ENCODE peak calls at places on chromosomes 6 and 20, in five cellular contexts. One of them, this sample, is unnamed.

GRCh38 chr20:40757087-40757486 is 68.1 kb upstream of the MAFB start:
- DNase-seq in DMS 273 treated with DMSO at 0.1 percent for 48 hours: no peak
- DNase-seq in lower leg skin: no peak
- DNase-seq in activated gamma-delta T cell treated with Interleukin-2 at 50 U/mL for 16 hours: peak; percentile 5
- DNase-seq in GM12892: no peak
- DNase-seq in this sample: no peak

GRCh38 chr20:13817342-13817741 is 32.5 kb downstream of the NDUFAF5 start:
- DNase-seq in DMS 273 treated with DMSO at 0.1 percent for 48 hours: no peak
- DNase-seq in lower leg skin: no peak
- DNase-seq in activated gamma-delta T cell treated with Interleukin-2 at 50 U/mL for 16 hours: no peak
- DNase-seq in GM12892: no peak
- DNase-seq in this sample: no peak

GRCh38 chr6:109348246-109348645 is 34.0 kb downstream of the CD164 start:
- DNase-seq in DMS 273 treated with DMSO at 0.1 percent for 48 hours: no peak
- DNase-seq in lower leg skin: no peak
- DNase-seq in activated gamma-delta T cell treated with Interleukin-2 at 50 U/mL for 16 hours: no peak
- DNase-seq in GM12892: no peak
- DNase-seq in this sample: no peak

GRCh38 chr6:14877758-14878157 is 368.1 kb upstream of the JARID2 start:
- DNase-seq in DMS 273 treated with DMSO at 0.1 percent for 48 hours: no peak
- DNase-seq in lower leg skin: no peak
- DNase-seq in activated gamma-delta T cell treated with Interleukin-2 at 50 U/mL for 16 hours: no peak
- DNase-seq in GM12892: no peak
- DNase-seq in this sample: no peak

GRCh38 chr6:40500227-40500626 is 86.9 kb downstream of the LRFN2 start:
- DNase-seq in DMS 273 treated with DMSO at 0.1 percent for 48 hours: no peak
- DNase-seq in lower leg skin: no peak
- DNase-seq in activated gamma-delta T cell treated with Interleukin-2 at 50 U/mL for 16 hours: no peak
- DNase-seq in GM12892: no peak
- DNase-seq in this sample: no peak

GRCh38 chr6:118860880-118861279 is 33.1 kb upstream of the ASF1A start:
- DNase-seq in DMS 273 treated with DMSO at 0.1 percent for 48 hours: no peak
- DNase-seq in lower leg skin: no peak
- DNase-seq in activated gamma-delta T cell treated with Interleukin-2 at 50 U/mL for 16 hours: no peak
- DNase-seq in GM12892: no peak
- DNase-seq in this sample: no peak

GRCh38 chr6:10962673-10963072 is 75.8 kb downstream of the SYCP2L start:
- DNase-seq in DMS 273 treated with DMSO at 0.1 percent for 48 hours: no peak
- DNase-seq in lower leg skin: no peak
- DNase-seq in activated gamma-delta T cell treated with Interleukin-2 at 50 U/mL for 16 hours: no peak
- DNase-seq in GM12892: no peak
- DNase-seq in this sample: no peak

GRCh38 chr6:160519603-160520042 is 144.5 kb downstream of the LPA start:
- DNase-seq in DMS 273 treated with DMSO at 0.1 percent for 48 hours: no peak
- DNase-seq in lower leg skin: no peak
- DNase-seq in activated gamma-delta T cell treated with Interleukin-2 at 50 U/mL for 16 hours: no peak
- DNase-seq in GM12892: no peak
- DNase-seq in this sample: no peak

GRCh38 chr6:81669445-81669844 is 83.0 kb downstream of the TENT5A start:
- DNase-seq in DMS 273 treated with DMSO at 0.1 percent for 48 hours: no peak
- DNase-seq in lower leg skin: no peak
- DNase-seq in activated gamma-delta T cell treated with Interleukin-2 at 50 U/mL for 16 hours: no peak
- DNase-seq in GM12892: no peak
- DNase-seq in this sample: no peak

GRCh38 chr6:5550631-5551030 is 289.3 kb downstream of the FARS2 start:
- DNase-seq in DMS 273 treated with DMSO at 0.1 percent for 48 hours: no peak
- DNase-seq in lower leg skin: no peak
- DNase-seq in activated gamma-delta T cell treated with Interleukin-2 at 50 U/mL for 16 hours: no peak
- DNase-seq in GM12892: no peak
- DNase-seq in this sample: no peak

GRCh38 chr6:119348308-119349040 is 1.1 kb downstream of the MAN1A1 start:
- DNase-seq in DMS 273 treated with DMSO at 0.1 percent for 48 hours: no peak
- DNase-seq in lower leg skin: peak; percentile 86
- DNase-seq in activated gamma-delta T cell treated with Interleukin-2 at 50 U/mL for 16 hours: peak; percentile 29
- DNase-seq in GM12892: peak; percentile 40
- DNase-seq in this sample: peak; percentile 77

This sample was measured in Peyer's patch.